ENCODE peak calls at places on chromosome 5, in five cellular contexts. X, D, L, P and G are unnamed samples.

GRCh38 chr5:92678576-92679105 is 902.4 kb downstream of the NR2F1-AS1 start:
- DNase-seq in P (no peak), X (no peak), D (no peak), L (peak; percentile 10), G (no peak)

GRCh38 chr5:172509405-172509781 is 55.1 kb upstream of the SH3PXD2B start:
- DNase-seq in D (no peak), P (no peak), L (no peak), X (no peak), G (no peak)

GRCh38 chr5:113140837-113141661 is 164.5 kb downstream of the DCP2 start:
- DNase-seq in P (no peak), L (peak; percentile 67), X (no peak), D (no peak), G (no peak)

GRCh38 chr5:141512390-141513020 is 23.6 kb downstream of the PCDHGC5 start:
- DNase-seq in P (peak; percentile 86), L (peak; percentile 70), D (peak; percentile 65), X (peak; percentile 91), G (peak; percentile 73)

GRCh38 chr5:5941486-5941885 is 436.9 kb downstream of the MED10 start:
- DNase-seq in P (no peak), L (no peak), D (no peak), X (no peak), G (no peak)

GRCh38 chr5:36777105-36777757 is 99.3 kb upstream of the NIPBL start:
- DNase-seq in L (peak; percentile 24), X (no peak), D (no peak), P (no peak), G (no peak)

GRCh38 chr5:168111433-168111832 is 180.0 kb upstream of the WWC1 start:
- DNase-seq in X (no peak), P (no peak), L (no peak), D (no peak), G (no peak)

GRCh38 chr5:134370306-134370870 is 981 bp upstream of the UBE2B start:
- DNase-seq in P (peak; percentile 31), D (no peak), X (peak; percentile 16), L (no peak), G (no peak)

GRCh38 chr5:103262422-103262871 is 3.9 kb downstream of the MACIR start:
- DNase-seq in P (no peak), D (no peak), X (no peak), L (peak; percentile 48), G (no peak)

GRCh38 chr5:135829681-135830383 is 4.6 kb upstream of the SLC25A48 start:
- DNase-seq in X (peak; percentile 64), P (no peak), L (peak; percentile 56), D (peak; percentile 73), G (peak; percentile 62)

GRCh38 chr5:59179704-59180103 is 596.8 kb downstream of the RAB3C start:
- DNase-seq in D (no peak), P (no peak), L (no peak), X (no peak), G (no peak)

GRCh38 chr5:179486596-179487051 is 63.7 kb upstream of the RUFY1 start:
- DNase-seq in X (no peak), L (no peak), D (no peak), P (no peak), G (no peak)

GRCh38 chr5:53416144-53416730 is 64.2 kb upstream of the FST start:
- DNase-seq in D (no peak), L (no peak), P (no peak), X (no peak), G (no peak)

GRCh38 chr5:62719061-62719730 is 140.6 kb downstream of the LRRC70 start:
- DNase-seq in X (no peak), L (no peak), P (no peak), D (no peak), G (no peak)

GRCh38 chr5:59390074-59390659 is 503.4 kb downstream of the PDE4D start:
- DNase-seq in X (no peak), P (peak; percentile 11), L (peak; percentile 22), D (no peak), G (peak; percentile 51)

GRCh38 chr5:58060971-58061370 is 398.9 kb downstream of the PLK2 start:
- DNase-seq in X (no peak), L (peak; percentile 48), D (no peak), P (no peak), G (no peak)

GRCh38 chr5:90709323-90710148 is 150.9 kb downstream of the ADGRV1 start:
- DNase-seq in D (no peak), P (no peak), L (peak; percentile 49), X (peak; percentile 10), G (peak; percentile 45)

GRCh38 chr5:115423541-115423940 is 121.0 kb downstream of the FEM1C start:
- DNase-seq in L (no peak), X (no peak), P (no peak), D (no peak), G (no peak)

GRCh38 chr5:121246971-121247370 is 604.7 kb upstream of the FTMT start:
- DNase-seq in L (no peak), X (no peak), P (no peak), D (no peak), G (no peak)

GRCh38 chr5:132884548-132884947 is 11.1 kb downstream of the LEAP2 start:
- DNase-seq in L (no peak), D (no peak), X (no peak), P (no peak), G (no peak)

GRCh38 chr5:180315762-180316212 is 23.9 kb upstream of the MAPK9 start:
- DNase-seq in D (peak; percentile 27), P (peak; percentile 79), X (peak; percentile 82), L (peak; percentile 44), G (no peak)

GRCh38 chr5:107670927-107671741 is at the start of gene EFNA5:
- DNase-seq in P (no peak), L (peak; percentile 61), D (peak; percentile 8), X (peak; percentile 38), G (no peak)

GRCh38 chr5:116583085-116583766 is 8.6 kb upstream of the SEMA6A start:
- DNase-seq in P (no peak), L (no peak), X (no peak), D (no peak), G (no peak)

GRCh38 chr5:180523629-180524466 is 29.7 kb downstream of the CNOT6 start:
- DNase-seq in L (no peak), P (no peak), X (no peak), D (no peak), G (no peak)

GRCh38 chr5:98309785-98310566 is 463.5 kb upstream of the RGMB start:
- DNase-seq in L (peak; percentile 99), P (no peak), X (peak; percentile 37), D (no peak), G (no peak)